ENCODE peak calls at places on chromosome 17, in six cellular contexts. One of them, this sample, is unnamed.

GRCh38 chr17:511833-512251 is 159.2 kb upstream of the RPH3AL start:
- DNase-seq in activated naive CD4-positive, alpha-beta T cell: no peak
- DNase-seq in activated CD4-positive, alpha-beta T cell treated with anti-CD3 and anti-CD28 coated beads, Interleukin-2, amount 50 U/mL, for 48 hours: no peak
- DNase-seq in iris pigment epithelial cell: peak
- DNase-seq in progenitor cell of endocrine pancreas: no peak
- DNase-seq in CD4-positive, alpha-beta T cell: no peak
- DNase-seq in this sample: no peak

GRCh38 chr17:69492410-69493071 is 78.0 kb downstream of the MAP2K6 start:
- DNase-seq in activated naive CD4-positive, alpha-beta T cell: no peak
- DNase-seq in progenitor cell of endocrine pancreas: no peak
- DNase-seq in activated CD4-positive, alpha-beta T cell treated with anti-CD3 and anti-CD28 coated beads, Interleukin-2, amount 50 U/mL, for 48 hours: no peak
- DNase-seq in iris pigment epithelial cell: peak
- DNase-seq in CD4-positive, alpha-beta T cell: no peak
- DNase-seq in this sample: no peak

GRCh38 chr17:48547839-48548686 is 3.2 kb upstream of the HOXB2 start:
- DNase-seq in CD4-positive, alpha-beta T cell: no peak
- DNase-seq in progenitor cell of endocrine pancreas: no peak
- DNase-seq in activated CD4-positive, alpha-beta T cell treated with anti-CD3 and anti-CD28 coated beads, Interleukin-2, amount 50 U/mL, for 48 hours: no peak
- DNase-seq in iris pigment epithelial cell: peak
- DNase-seq in activated naive CD4-positive, alpha-beta T cell: peak
- DNase-seq in this sample: no peak

GRCh38 chr17:50144346-50144745 is 6.1 kb downstream of the PPP1R9B start:
- DNase-seq in CD4-positive, alpha-beta T cell: no peak
- DNase-seq in activated CD4-positive, alpha-beta T cell treated with anti-CD3 and anti-CD28 coated beads, Interleukin-2, amount 50 U/mL, for 48 hours: no peak
- DNase-seq in activated naive CD4-positive, alpha-beta T cell: no peak
- DNase-seq in progenitor cell of endocrine pancreas: no peak
- DNase-seq in iris pigment epithelial cell: no peak
- DNase-seq in this sample: no peak

GRCh38 chr17:38879878-38880727 is 10.2 kb downstream of the LASP1 start:
- DNase-seq in activated CD4-positive, alpha-beta T cell treated with anti-CD3 and anti-CD28 coated beads, Interleukin-2, amount 50 U/mL, for 48 hours: no peak
- DNase-seq in progenitor cell of endocrine pancreas: no peak
- DNase-seq in activated naive CD4-positive, alpha-beta T cell: no peak
- DNase-seq in iris pigment epithelial cell: peak
- DNase-seq in CD4-positive, alpha-beta T cell: no peak
- DNase-seq in this sample: peak

GRCh38 chr17:7590743-7591142 is 849 bp upstream of the SOX15 start:
- DNase-seq in activated naive CD4-positive, alpha-beta T cell: no peak
- DNase-seq in CD4-positive, alpha-beta T cell: no peak
- DNase-seq in activated CD4-positive, alpha-beta T cell treated with anti-CD3 and anti-CD28 coated beads, Interleukin-2, amount 50 U/mL, for 48 hours: no peak
- DNase-seq in progenitor cell of endocrine pancreas: no peak
- DNase-seq in iris pigment epithelial cell: peak
- DNase-seq in this sample: no peak

GRCh38 chr17:27522028-27522639 is 65.9 kb downstream of the KSR1 start:
- DNase-seq in activated naive CD4-positive, alpha-beta T cell: no peak
- DNase-seq in progenitor cell of endocrine pancreas: no peak
- DNase-seq in activated CD4-positive, alpha-beta T cell treated with anti-CD3 and anti-CD28 coated beads, Interleukin-2, amount 50 U/mL, for 48 hours: no peak
- DNase-seq in iris pigment epithelial cell: no peak
- DNase-seq in CD4-positive, alpha-beta T cell: no peak
- DNase-seq in this sample: no peak

GRCh38 chr17:65628637-65629036 is 67.2 kb upstream of the AXIN2 start:
- DNase-seq in activated naive CD4-positive, alpha-beta T cell: no peak
- DNase-seq in progenitor cell of endocrine pancreas: no peak
- DNase-seq in activated CD4-positive, alpha-beta T cell treated with anti-CD3 and anti-CD28 coated beads, Interleukin-2, amount 50 U/mL, for 48 hours: no peak
- DNase-seq in iris pigment epithelial cell: no peak
- DNase-seq in CD4-positive, alpha-beta T cell: no peak
- DNase-seq in this sample: no peak

GRCh38 chr17:34401165-34401564 is 38.1 kb upstream of the CCL1 start:
- DNase-seq in activated naive CD4-positive, alpha-beta T cell: no peak
- DNase-seq in CD4-positive, alpha-beta T cell: no peak
- DNase-seq in iris pigment epithelial cell: no peak
- DNase-seq in activated CD4-positive, alpha-beta T cell treated with anti-CD3 and anti-CD28 coated beads, Interleukin-2, amount 50 U/mL, for 48 hours: no peak
- DNase-seq in progenitor cell of endocrine pancreas: no peak
- DNase-seq in this sample: no peak

GRCh38 chr17:45103269-45103795 is 29.0 kb downstream of the PLCD3 start:
- DNase-seq in CD4-positive, alpha-beta T cell: no peak
- DNase-seq in progenitor cell of endocrine pancreas: no peak
- DNase-seq in iris pigment epithelial cell: no peak
- DNase-seq in activated naive CD4-positive, alpha-beta T cell: no peak
- DNase-seq in activated CD4-positive, alpha-beta T cell treated with anti-CD3 and anti-CD28 coated beads, Interleukin-2, amount 50 U/mL, for 48 hours: no peak
- DNase-seq in this sample: no peak

GRCh38 chr17:60970741-60971140 is 293.1 kb downstream of the BCAS3 start:
- DNase-seq in activated naive CD4-positive, alpha-beta T cell: no peak
- DNase-seq in progenitor cell of endocrine pancreas: no peak
- DNase-seq in iris pigment epithelial cell: no peak
- DNase-seq in activated CD4-positive, alpha-beta T cell treated with anti-CD3 and anti-CD28 coated beads, Interleukin-2, amount 50 U/mL, for 48 hours: no peak
- DNase-seq in CD4-positive, alpha-beta T cell: no peak
- DNase-seq in this sample: no peak

GRCh38 chr17:39872700-39873099 is 4.7 kb downstream of the ZPBP2 start:
- DNase-seq in activated naive CD4-positive, alpha-beta T cell: no peak
- DNase-seq in CD4-positive, alpha-beta T cell: no peak
- DNase-seq in activated CD4-positive, alpha-beta T cell treated with anti-CD3 and anti-CD28 coated beads, Interleukin-2, amount 50 U/mL, for 48 hours: no peak
- DNase-seq in iris pigment epithelial cell: no peak
- DNase-seq in progenitor cell of endocrine pancreas: no peak
- DNase-seq in this sample: peak

GRCh38 chr17:40530988-40531971 is 29.9 kb upstream of the TNS4 start:
- DNase-seq in activated naive CD4-positive, alpha-beta T cell: peak
- DNase-seq in activated CD4-positive, alpha-beta T cell treated with anti-CD3 and anti-CD28 coated beads, Interleukin-2, amount 50 U/mL, for 48 hours: peak
- DNase-seq in CD4-positive, alpha-beta T cell: peak
- DNase-seq in iris pigment epithelial cell: no peak
- DNase-seq in progenitor cell of endocrine pancreas: no peak
- DNase-seq in this sample: peak

GRCh38 chr17:57269598-57270255 is 13.4 kb downstream of the MSI2 start:
- DNase-seq in CD4-positive, alpha-beta T cell: no peak
- DNase-seq in activated CD4-positive, alpha-beta T cell treated with anti-CD3 and anti-CD28 coated beads, Interleukin-2, amount 50 U/mL, for 48 hours: no peak
- DNase-seq in iris pigment epithelial cell: no peak
- DNase-seq in progenitor cell of endocrine pancreas: no peak
- DNase-seq in activated naive CD4-positive, alpha-beta T cell: no peak
- DNase-seq in this sample: no peak

GRCh38 chr17:6729531-6729930 is 16.4 kb upstream of the SLC13A5 start:
- DNase-seq in CD4-positive, alpha-beta T cell: no peak
- DNase-seq in activated naive CD4-positive, alpha-beta T cell: no peak
- DNase-seq in activated CD4-positive, alpha-beta T cell treated with anti-CD3 and anti-CD28 coated beads, Interleukin-2, amount 50 U/mL, for 48 hours: no peak
- DNase-seq in progenitor cell of endocrine pancreas: no peak
- DNase-seq in iris pigment epithelial cell: no peak
- DNase-seq in this sample: no peak

GRCh38 chr17:17303847-17304490 is 796 bp downstream of the NT5M start:
- DNase-seq in activated naive CD4-positive, alpha-beta T cell: no peak
- DNase-seq in CD4-positive, alpha-beta T cell: no peak
- DNase-seq in progenitor cell of endocrine pancreas: no peak
- DNase-seq in activated CD4-positive, alpha-beta T cell treated with anti-CD3 and anti-CD28 coated beads, Interleukin-2, amount 50 U/mL, for 48 hours: no peak
- DNase-seq in iris pigment epithelial cell: no peak
- DNase-seq in this sample: no peak

GRCh38 chr17:45314761-45315549 is 1.9 kb downstream of the MAP3K14 start:
- DNase-seq in iris pigment epithelial cell: no peak
- DNase-seq in progenitor cell of endocrine pancreas: no peak
- DNase-seq in activated CD4-positive, alpha-beta T cell treated with anti-CD3 and anti-CD28 coated beads, Interleukin-2, amount 50 U/mL, for 48 hours: no peak
- DNase-seq in activated naive CD4-positive, alpha-beta T cell: no peak
- DNase-seq in CD4-positive, alpha-beta T cell: no peak
- DNase-seq in this sample: peak

GRCh38 chr17:1078831-1079561 is 82.1 kb downstream of the TIMM22 start:
- DNase-seq in iris pigment epithelial cell: no peak
- DNase-seq in activated naive CD4-positive, alpha-beta T cell: no peak
- DNase-seq in activated CD4-positive, alpha-beta T cell treated with anti-CD3 and anti-CD28 coated beads, Interleukin-2, amount 50 U/mL, for 48 hours: no peak
- DNase-seq in progenitor cell of endocrine pancreas: no peak
- DNase-seq in CD4-positive, alpha-beta T cell: no peak
- DNase-seq in this sample: no peak

GRCh38 chr17:83150369-83151055 is 71.1 kb downstream of the METRNL start:
- DNase-seq in activated naive CD4-positive, alpha-beta T cell: no peak
- DNase-seq in activated CD4-positive, alpha-beta T cell treated with anti-CD3 and anti-CD28 coated beads, Interleukin-2, amount 50 U/mL, for 48 hours: no peak
- DNase-seq in CD4-positive, alpha-beta T cell: no peak
- DNase-seq in progenitor cell of endocrine pancreas: no peak
- DNase-seq in iris pigment epithelial cell: no peak
- DNase-seq in this sample: no peak

GRCh38 chr17:47692137-47692894 is 1.6 kb upstream of the TBKBP1 start:
- DNase-seq in progenitor cell of endocrine pancreas: no peak
- DNase-seq in CD4-positive, alpha-beta T cell: no peak
- DNase-seq in activated CD4-positive, alpha-beta T cell treated with anti-CD3 and anti-CD28 coated beads, Interleukin-2, amount 50 U/mL, for 48 hours: no peak
- DNase-seq in activated naive CD4-positive, alpha-beta T cell: no peak
- DNase-seq in iris pigment epithelial cell: no peak
- DNase-seq in this sample: no peak

GRCh38 chr17:17043668-17044226 is 1.5 kb downstream of the MPRIP start:
- DNase-seq in activated CD4-positive, alpha-beta T cell treated with anti-CD3 and anti-CD28 coated beads, Interleukin-2, amount 50 U/mL, for 48 hours: no peak
- DNase-seq in progenitor cell of endocrine pancreas: no peak
- DNase-seq in CD4-positive, alpha-beta T cell: no peak
- DNase-seq in iris pigment epithelial cell: no peak
- DNase-seq in activated naive CD4-positive, alpha-beta T cell: no peak
- DNase-seq in this sample: peak

GRCh38 chr17:41785091-41785875 is 1.2 kb downstream of the JUP start:
- DNase-seq in activated CD4-positive, alpha-beta T cell treated with anti-CD3 and anti-CD28 coated beads, Interleukin-2, amount 50 U/mL, for 48 hours: no peak
- DNase-seq in progenitor cell of endocrine pancreas: no peak
- DNase-seq in CD4-positive, alpha-beta T cell: no peak
- DNase-seq in iris pigment epithelial cell: peak
- DNase-seq in activated naive CD4-positive, alpha-beta T cell: no peak
- DNase-seq in this sample: no peak